ENCODE peak calls at places on chromosome 14, in four cellular contexts. One of them, this sample, is unnamed. For H3K36me3, the result is how much of the 10 kb centered on the place peaks cover.

GRCh38 chr14:69658664-69659261 is 47.4 kb downstream of the SUSD6 start:
- DNase-seq in adipocyte: no peak
- DNase-seq in WERI-Rb-1: no peak
- DNase-seq in upper lobe of left lung: no peak
- DNase-seq in this sample: no peak

GRCh38 chr14:34023824-34024767 is 73.2 kb upstream of the EGLN3 start:
- DNase-seq in adipocyte: no peak
- DNase-seq in WERI-Rb-1: peak
- DNase-seq in upper lobe of left lung: no peak
- DNase-seq in this sample: no peak

GRCh38 chr14:101004176-101004575 is 100.7 kb upstream of the RTL1 start:
- DNase-seq in adipocyte: no peak
- DNase-seq in WERI-Rb-1: no peak
- DNase-seq in upper lobe of left lung: no peak
- DNase-seq in this sample: no peak

GRCh38 chr14:85533821-85534271 is 3.9 kb downstream of the FLRT2 start:
- DNase-seq in adipocyte: peak
- DNase-seq in WERI-Rb-1: peak
- DNase-seq in upper lobe of left lung: no peak
- DNase-seq in this sample: no peak

GRCh38 chr14:94542811-94543449 is 18.3 kb upstream of the SERPINA4 start:
- DNase-seq in adipocyte: no peak
- DNase-seq in WERI-Rb-1: no peak
- DNase-seq in upper lobe of left lung: no peak
- DNase-seq in this sample: no peak

GRCh38 chr14:82642425-82642824 is 1108.8 kb upstream of the SEL1L start:
- DNase-seq in adipocyte: no peak
- DNase-seq in WERI-Rb-1: no peak
- DNase-seq in upper lobe of left lung: no peak
- DNase-seq in this sample: no peak

GRCh38 chr14:53042480-53042879 is 91.6 kb upstream of the FERMT2 start:
- DNase-seq in adipocyte: peak
- DNase-seq in WERI-Rb-1: no peak
- DNase-seq in upper lobe of left lung: no peak
- DNase-seq in this sample: no peak

GRCh38 chr14:74953686-74954085 is 1.7 kb downstream of the PGF start:
- DNase-seq in adipocyte: no peak
- DNase-seq in WERI-Rb-1: no peak
- DNase-seq in upper lobe of left lung: no peak
- DNase-seq in this sample: no peak

GRCh38 chr14:96277890-96278289 is 21.9 kb downstream of the BDKRB1 start:
- DNase-seq in adipocyte: no peak
- DNase-seq in WERI-Rb-1: no peak
- DNase-seq in upper lobe of left lung: no peak
- DNase-seq in this sample: no peak

GRCh38 chr14:35285168-35285990 is 6.8 kb upstream of the PSMA6 start:
- DNase-seq in adipocyte: no peak
- DNase-seq in WERI-Rb-1: no peak
- DNase-seq in upper lobe of left lung: peak
- DNase-seq in this sample: no peak

GRCh38 chr14:71086571-71086970 is 179.3 kb downstream of the PCNX1 start:
- DNase-seq in adipocyte: no peak
- DNase-seq in WERI-Rb-1: no peak
- DNase-seq in upper lobe of left lung: no peak
- DNase-seq in this sample: no peak

GRCh38 chr14:71094722-71095121 is 187.5 kb downstream of the PCNX1 start:
- DNase-seq in adipocyte: no peak
- DNase-seq in WERI-Rb-1: no peak
- DNase-seq in upper lobe of left lung: no peak
- DNase-seq in this sample: no peak

DNA sequence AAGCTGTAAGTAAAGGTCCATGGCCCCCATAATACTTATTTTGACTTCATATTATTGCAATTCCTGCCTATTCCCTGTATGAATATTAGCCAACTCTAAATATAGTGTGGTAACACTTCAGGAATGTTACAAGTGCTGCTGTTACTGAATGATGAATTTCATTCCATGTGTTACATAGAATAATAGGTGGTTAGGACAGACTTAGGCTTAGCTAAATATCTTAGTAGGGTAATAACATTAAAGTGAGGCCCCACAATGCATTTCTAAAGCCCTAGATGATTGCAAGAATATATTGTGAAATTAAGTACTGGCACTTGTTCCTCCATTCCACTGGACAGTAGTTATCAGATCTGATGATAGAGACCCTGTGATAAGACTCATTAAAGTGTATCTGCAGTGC is 182.7 kb downstream of the PCNX1 start:
- DNase-seq in adipocyte: peak
- DNase-seq in WERI-Rb-1: no peak
- DNase-seq in upper lobe of left lung: no peak
- DNase-seq in this sample: no peak
- H3K36me3 ChIP-seq in adipocyte: half or more
- H3K36me3 ChIP-seq in WERI-Rb-1: under half
- H3K36me3 ChIP-seq in upper lobe of left lung: under half
- H3K36me3 ChIP-seq in this sample: under half

GRCh38 chr14:73732006-73732405 is 17.8 kb upstream of the PNMA1 start:
- DNase-seq in adipocyte: no peak
- DNase-seq in WERI-Rb-1: no peak
- DNase-seq in upper lobe of left lung: no peak
- DNase-seq in this sample: no peak
- H3K36me3 ChIP-seq in adipocyte: half or more
- H3K36me3 ChIP-seq in WERI-Rb-1: under half
- H3K36me3 ChIP-seq in upper lobe of left lung: half or more
- H3K36me3 ChIP-seq in this sample: under half

DNA sequence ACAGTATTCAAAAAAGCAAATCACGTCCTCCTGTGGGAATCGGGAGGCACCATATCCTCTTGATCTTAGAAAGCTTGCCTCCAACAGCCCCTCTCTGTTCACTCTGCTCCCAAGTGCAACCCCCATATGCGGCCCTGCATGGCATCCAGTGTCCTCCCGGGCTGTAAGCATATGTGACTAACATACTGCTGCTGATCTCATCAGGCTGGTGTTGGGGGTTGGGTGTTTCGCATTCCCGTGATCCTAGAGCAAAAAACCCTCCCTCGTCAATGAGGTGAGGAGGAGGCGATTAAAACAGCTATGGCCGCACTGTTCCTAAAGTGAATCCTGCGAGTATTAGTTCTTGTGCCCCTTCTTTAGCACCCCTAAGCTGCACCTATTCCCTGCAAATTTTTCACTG is 28.1 kb upstream of the PPM1A start:
- DNase-seq in adipocyte: no peak
- DNase-seq in WERI-Rb-1: no peak
- DNase-seq in upper lobe of left lung: no peak
- DNase-seq in this sample: no peak
- H3K36me3 ChIP-seq in adipocyte: under half
- H3K36me3 ChIP-seq in WERI-Rb-1: under half
- H3K36me3 ChIP-seq in upper lobe of left lung: under half
- H3K36me3 ChIP-seq in this sample: under half

DNA sequence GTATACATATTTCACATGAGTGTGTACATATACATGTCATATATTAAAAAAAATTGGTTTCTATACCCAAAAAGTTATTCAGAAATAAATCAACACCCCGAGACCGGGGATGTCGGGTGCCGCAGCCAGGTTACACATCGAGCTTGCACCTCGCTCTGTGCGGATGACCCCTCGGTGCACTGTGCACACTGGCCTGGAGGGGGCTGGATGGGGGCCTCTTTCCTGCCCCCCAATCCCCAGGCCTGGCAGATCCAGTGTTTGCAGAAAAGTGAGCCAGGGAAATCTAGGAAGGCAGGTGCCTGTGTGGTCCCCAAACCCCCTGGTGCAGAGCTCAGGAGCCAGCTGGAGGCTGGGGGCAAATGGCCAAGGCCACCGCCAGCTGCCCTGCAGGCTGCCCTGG is 27.1 kb upstream of the GPR68 start:
- DNase-seq in adipocyte: no peak
- DNase-seq in WERI-Rb-1: no peak
- DNase-seq in upper lobe of left lung: no peak
- DNase-seq in this sample: no peak
- H3K36me3 ChIP-seq in adipocyte: under half
- H3K36me3 ChIP-seq in WERI-Rb-1: half or more
- H3K36me3 ChIP-seq in upper lobe of left lung: under half
- H3K36me3 ChIP-seq in this sample: under half

GRCh38 chr14:23443881-23444280 is 8.4 kb upstream of the MYH7 start:
- DNase-seq in adipocyte: no peak
- DNase-seq in WERI-Rb-1: no peak
- DNase-seq in upper lobe of left lung: no peak
- DNase-seq in this sample: no peak
- H3K36me3 ChIP-seq in adipocyte: under half
- H3K36me3 ChIP-seq in WERI-Rb-1: under half
- H3K36me3 ChIP-seq in upper lobe of left lung: under half
- H3K36me3 ChIP-seq in this sample: under half

DNA sequence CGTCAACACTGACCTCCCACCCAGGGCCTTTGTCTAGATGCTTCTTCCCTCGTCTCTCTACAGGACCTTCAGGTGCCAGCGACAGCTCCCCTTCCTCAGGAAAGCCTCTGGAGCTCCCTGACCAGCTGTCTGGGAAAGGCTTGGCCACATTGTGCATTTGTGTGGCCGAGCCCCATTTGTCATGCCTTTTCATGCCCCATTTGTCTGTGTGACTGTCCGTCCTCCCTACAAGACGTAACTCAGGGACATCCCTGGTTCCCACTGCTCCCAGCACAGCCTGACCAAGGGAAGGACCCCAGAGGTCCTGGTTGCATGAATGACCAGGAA is 23.8 kb downstream of the ZFYVE21 start:
- DNase-seq in adipocyte: no peak
- DNase-seq in WERI-Rb-1: no peak
- DNase-seq in upper lobe of left lung: no peak
- DNase-seq in this sample: no peak
- H3K36me3 ChIP-seq in adipocyte: under half
- H3K36me3 ChIP-seq in WERI-Rb-1: under half
- H3K36me3 ChIP-seq in upper lobe of left lung: half or more
- H3K36me3 ChIP-seq in this sample: under half

GRCh38 chr14:22601456-22601855 is 3.4 kb downstream of the ABHD4 start:
- DNase-seq in adipocyte: no peak
- DNase-seq in WERI-Rb-1: no peak
- DNase-seq in upper lobe of left lung: no peak
- DNase-seq in this sample: no peak
- H3K36me3 ChIP-seq in adipocyte: under half
- H3K36me3 ChIP-seq in WERI-Rb-1: under half
- H3K36me3 ChIP-seq in upper lobe of left lung: under half
- H3K36me3 ChIP-seq in this sample: under half